ENCODE peak calls at places on chromosomes 6 and 20, in four cellular contexts. Q is upper lobe of right lung, I is ascending aorta, M is IMR-90. N is an unnamed sample.

GRCh38 chr6:5308066-5308465 is 46.8 kb downstream of the FARS2 start:
- DNase-seq in I (no peak), M (peak), Q (no peak), N (no peak)

GRCh38 chr20:50027611-50028105 is 44.9 kb downstream of the SNAI1 start:
- DNase-seq in M (peak), Q (peak), I (peak), N (no peak)

GRCh38 chr20:3041818-3042504 is 1.5 kb upstream of the GNRH2 start:
- DNase-seq in Q (no peak), M (peak), I (no peak), N (no peak)

GRCh38 chr6:20919677-20920385 is 385.6 kb downstream of the CDKAL1 start:
- DNase-seq in M (peak), I (no peak), Q (no peak), N (peak)

GRCh38 chr6:112014483-112014882 is 39.4 kb upstream of the CCN6 start:
- DNase-seq in M (peak), I (no peak), Q (no peak), N (no peak)

GRCh38 chr6:41278699-41279405 is 7.6 kb downstream of the TREM1 start:
- DNase-seq in M (peak), Q (no peak), I (no peak), N (peak)

GRCh38 chr6:2809015-2809414 is 32.6 kb downstream of the SERPINB1 start:
- DNase-seq in I (no peak), M (no peak), Q (no peak), N (no peak)

GRCh38 chr20:64044484-64045247 is 4.8 kb downstream of the SOX18 start:
- DNase-seq in M (peak), I (no peak), Q (no peak), N (no peak)

GRCh38 chr6:47631248-47632196 is 66.9 kb upstream of the ADGRF4 start:
- DNase-seq in I (no peak), M (peak), Q (no peak), N (peak)

GRCh38 chr6:163662604-163663225 is 248.2 kb downstream of the QKI start:
- DNase-seq in Q (no peak), I (no peak), M (no peak), N (no peak)

GRCh38 chr6:105363100-105363754 is 39.7 kb downstream of the PREP start:
- DNase-seq in I (no peak), Q (no peak), M (peak), N (no peak)

GRCh38 chr20:61170521-61170920 is 81.5 kb upstream of the CDH4 start:
- DNase-seq in Q (no peak), I (no peak), M (no peak), N (no peak)

GRCh38 chr6:35688605-35689322 is at the start of gene FKBP5:
- DNase-seq in M (peak), I (peak), Q (peak), N (peak)

GRCh38 chr6:27237089-27237723 is 10.3 kb upstream of the PRSS16 start:
- DNase-seq in Q (no peak), I (no peak), M (peak), N (peak)

GRCh38 chr6:163743796-163744195 is 329.3 kb downstream of the QKI start:
- DNase-seq in Q (no peak), M (no peak), I (no peak), N (no peak)

GRCh38 chr6:47697925-47698324 is 455 bp upstream of the ADGRF4 start:
- DNase-seq in I (no peak), Q (no peak), M (no peak), N (no peak)

GRCh38 chr6:36852481-36853147 is 13.4 kb upstream of the CPNE5 start:
- DNase-seq in M (peak), I (no peak), Q (no peak), N (no peak)

GRCh38 chr6:15066433-15067337 is 179.2 kb upstream of the JARID2 start:
- DNase-seq in I (peak), M (peak), Q (peak), N (no peak)

GRCh38 chr6:160010067-160010466 is 41.2 kb downstream of the IGF2R start:
- DNase-seq in M (peak), Q (no peak), I (no peak), N (no peak)

GRCh38 chr6:453152-453551 is 61.6 kb downstream of the IRF4 start:
- DNase-seq in I (no peak), M (no peak), Q (peak), N (no peak)

GRCh38 chr6:168031411-168032382 is 34.2 kb downstream of the KIF25 start:
- DNase-seq in M (peak), I (no peak), Q (no peak), N (no peak)
- TF ChIP-seq CTCF in M (no peak), I (no peak), Q (no peak), N (no peak)

GRCh38 chr20:21699216-21699508 is 6.3 kb upstream of the PAX1 start:
- DNase-seq in Q (no peak), I (no peak), M (no peak), N (no peak)

GRCh38 chr20:21698494-21699215 is 6.8 kb upstream of the PAX1 start:
- DNase-seq in Q (no peak), M (no peak), I (no peak), N (no peak)

DNA sequence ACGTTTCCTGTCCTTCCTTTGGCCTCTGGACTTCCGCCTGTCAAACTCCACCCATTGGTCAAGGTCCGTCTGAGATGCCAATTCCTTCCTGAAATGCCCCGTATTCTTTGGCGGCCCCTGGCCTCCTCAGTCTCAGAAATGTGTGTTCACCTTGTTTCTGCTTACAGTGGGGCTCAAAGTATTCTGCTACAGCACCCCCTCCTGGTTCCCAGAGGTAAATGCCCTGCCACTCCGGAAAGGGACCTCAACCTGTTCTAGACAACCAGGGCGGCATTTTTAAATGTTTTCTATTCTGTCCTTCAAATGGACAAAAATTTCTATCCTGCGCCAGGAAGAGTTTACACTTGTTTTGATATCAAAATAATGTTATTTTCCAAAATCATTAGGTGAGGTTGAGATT is 12.1 kb upstream of the PAX1 start:
- DNase-seq in I (no peak), Q (no peak), M (no peak), N (no peak)
- TF ChIP-seq CTCF in I (no peak), Q (no peak), M (no peak), N (no peak)

GRCh38 chr20:60148885-60149284 is 190.7 kb downstream of the CDH26 start:
- DNase-seq in I (no peak), M (no peak), Q (no peak), N (no peak)
- TF ChIP-seq CTCF in I (no peak), M (no peak), Q (no peak), N (no peak)

GRCh38 chr6:8904754-8905153 is 469.4 kb upstream of the SLC35B3 start:
- DNase-seq in I (no peak), Q (no peak), M (no peak), N (no peak)
- TF ChIP-seq CTCF in I (no peak), Q (peak), M (no peak), N (no peak)

GRCh38 chr20:13307562-13308163 is 86.6 kb downstream of the ISM1 start:
- DNase-seq in I (no peak), Q (no peak), M (no peak), N (no peak)

GRCh38 chr20:13301596-13301995 is 80.5 kb downstream of the ISM1 start:
- DNase-seq in Q (no peak), M (no peak), I (no peak), N (no peak)

GRCh38 chr20:13299401-13299800 is 78.3 kb downstream of the ISM1 start:
- DNase-seq in M (no peak), I (no peak), Q (no peak), N (no peak)

GRCh38 chr20:13298692-13299373 is 77.8 kb downstream of the ISM1 start:
- DNase-seq in M (no peak), Q (no peak), I (no peak), N (no peak)

GRCh38 chr20:13302647-13303425 is 81.8 kb downstream of the ISM1 start:
- DNase-seq in I (no peak), M (no peak), Q (no peak), N (peak)
- TF ChIP-seq CTCF in I (no peak), M (peak), Q (peak), N (peak)

GRCh38 chr20:38757145-38757800 is 9.0 kb downstream of the ACTR5 start:
- DNase-seq in Q (no peak), I (no peak), M (no peak), N (no peak)
- TF ChIP-seq CTCF in Q (no peak), I (no peak), M (no peak), N (no peak)

GRCh38 chr6:43657221-43657802 is 12.5 kb downstream of the RSPH9 start:
- DNase-seq in Q (no peak), M (no peak), I (no peak), N (no peak)
- TF ChIP-seq CTCF in Q (no peak), M (no peak), I (no peak), N (no peak)

GRCh38 chr6:44481056-44481455 is 93.5 kb downstream of the CDC5L start:
- DNase-seq in I (no peak), M (no peak), Q (no peak), N (no peak)
- TF ChIP-seq CTCF in I (no peak), M (no peak), Q (no peak), N (no peak)